ENCODE peak calls at places on chromosomes 1 and 21, in six cellular contexts. One of them, this sample, is unnamed.

GRCh38 chr1:234584926-234585325 is 25.1 kb downstream of the IRF2BP2 start:
- DNase-seq in endothelial cell of umbilical vein: no peak
- DNase-seq in breast epithelium: no peak
- DNase-seq in HCT116: no peak
- DNase-seq in body of pancreas: no peak
- DNase-seq in H1: no peak
- DNase-seq in this sample: no peak

GRCh38 chr1:9404117-9404516 is 111.4 kb downstream of the SPSB1 start:
- DNase-seq in breast epithelium: no peak
- DNase-seq in body of pancreas: no peak
- DNase-seq in H1: no peak
- DNase-seq in HCT116: no peak
- DNase-seq in endothelial cell of umbilical vein: no peak
- DNase-seq in this sample: no peak

GRCh38 chr21:45558044-45558721 is 15.9 kb upstream of the SLC19A1 start:
- DNase-seq in breast epithelium: peak; percentile 48
- DNase-seq in HCT116: no peak
- DNase-seq in H1: no peak
- DNase-seq in body of pancreas: no peak
- DNase-seq in endothelial cell of umbilical vein: no peak
- DNase-seq in this sample: no peak

GRCh38 chr1:100834779-100835645 is 59.6 kb downstream of the EXTL2 start:
- DNase-seq in endothelial cell of umbilical vein: peak; percentile 26
- DNase-seq in breast epithelium: no peak
- DNase-seq in body of pancreas: no peak
- DNase-seq in HCT116: peak; percentile 29
- DNase-seq in H1: no peak
- DNase-seq in this sample: no peak

GRCh38 chr1:98422821-98423220 is 238.7 kb upstream of the SNX7 start:
- DNase-seq in endothelial cell of umbilical vein: no peak
- DNase-seq in body of pancreas: no peak
- DNase-seq in HCT116: no peak
- DNase-seq in H1: no peak
- DNase-seq in breast epithelium: no peak
- DNase-seq in this sample: no peak

GRCh38 chr1:91851130-91852010 is 34.6 kb downstream of the TGFBR3 start:
- DNase-seq in body of pancreas: peak; percentile 69
- DNase-seq in H1: no peak
- DNase-seq in endothelial cell of umbilical vein: peak; percentile 85
- DNase-seq in breast epithelium: peak; percentile 77
- DNase-seq in HCT116: no peak
- DNase-seq in this sample: peak; percentile 96

GRCh38 chr1:5978452-5978851 is 13.8 kb downstream of the NPHP4 start:
- DNase-seq in body of pancreas: no peak
- DNase-seq in HCT116: no peak
- DNase-seq in endothelial cell of umbilical vein: no peak
- DNase-seq in H1: no peak
- DNase-seq in breast epithelium: peak; percentile 38
- DNase-seq in this sample: no peak

GRCh38 chr1:198605880-198606458 is 32.9 kb upstream of the PTPRC start:
- DNase-seq in body of pancreas: no peak
- DNase-seq in H1: no peak
- DNase-seq in breast epithelium: no peak
- DNase-seq in HCT116: no peak
- DNase-seq in endothelial cell of umbilical vein: peak; percentile 10
- DNase-seq in this sample: no peak

GRCh38 chr1:22808846-22809501 is 98.3 kb downstream of the EPHB2 start:
- DNase-seq in HCT116: no peak
- DNase-seq in endothelial cell of umbilical vein: no peak
- DNase-seq in H1: no peak
- DNase-seq in breast epithelium: no peak
- DNase-seq in body of pancreas: no peak
- DNase-seq in this sample: no peak

GRCh38 chr1:36458910-36459309 is 5.3 kb downstream of the MRPS15 start:
- DNase-seq in HCT116: no peak
- DNase-seq in body of pancreas: no peak
- DNase-seq in breast epithelium: no peak
- DNase-seq in endothelial cell of umbilical vein: no peak
- DNase-seq in H1: no peak
- DNase-seq in this sample: no peak

GRCh38 chr1:92886886-92887419 is 55.1 kb downstream of the RPL5 start:
- DNase-seq in breast epithelium: no peak
- DNase-seq in H1: no peak
- DNase-seq in body of pancreas: peak; percentile 61
- DNase-seq in endothelial cell of umbilical vein: no peak
- DNase-seq in HCT116: no peak
- DNase-seq in this sample: no peak

GRCh38 chr1:214224605-214225354 is 56.2 kb upstream of the SMYD2 start:
- DNase-seq in body of pancreas: no peak
- DNase-seq in breast epithelium: no peak
- DNase-seq in endothelial cell of umbilical vein: peak; percentile 31
- DNase-seq in HCT116: no peak
- DNase-seq in H1: peak; percentile 13
- DNase-seq in this sample: no peak

GRCh38 chr1:37477198-37477931 is 3.0 kb downstream of the ZC3H12A start:
- DNase-seq in breast epithelium: no peak
- DNase-seq in body of pancreas: peak; percentile 74
- DNase-seq in HCT116: no peak
- DNase-seq in H1: no peak
- DNase-seq in endothelial cell of umbilical vein: peak; percentile 78
- DNase-seq in this sample: no peak

GRCh38 chr21:46154955-46155513 is 345 bp downstream of the FTCD start:
- DNase-seq in endothelial cell of umbilical vein: no peak
- DNase-seq in breast epithelium: peak; percentile 48
- DNase-seq in body of pancreas: no peak
- DNase-seq in H1: no peak
- DNase-seq in HCT116: no peak
- DNase-seq in this sample: no peak

GRCh38 chr1:217528271-217528670 is 102.6 kb downstream of the GPATCH2 start:
- DNase-seq in H1: no peak
- DNase-seq in HCT116: no peak
- DNase-seq in breast epithelium: no peak
- DNase-seq in body of pancreas: no peak
- DNase-seq in endothelial cell of umbilical vein: no peak
- DNase-seq in this sample: no peak

GRCh38 chr1:56774067-56774609 is 45.1 kb downstream of the FYB2 start:
- DNase-seq in HCT116: no peak
- DNase-seq in H1: no peak
- DNase-seq in breast epithelium: no peak
- DNase-seq in endothelial cell of umbilical vein: no peak
- DNase-seq in body of pancreas: no peak
- DNase-seq in this sample: no peak

GRCh38 chr1:67429528-67430357 is 459 bp downstream of the SERBP1 start:
- DNase-seq in body of pancreas: peak; percentile 37
- DNase-seq in endothelial cell of umbilical vein: peak; percentile 48
- DNase-seq in breast epithelium: peak; percentile 57
- DNase-seq in H1: no peak
- DNase-seq in HCT116: no peak
- DNase-seq in this sample: peak; percentile 88

GRCh38 chr1:31783846-31784245 is 19.7 kb upstream of the ADGRB2 start:
- DNase-seq in HCT116: no peak
- DNase-seq in endothelial cell of umbilical vein: no peak
- DNase-seq in breast epithelium: no peak
- DNase-seq in body of pancreas: no peak
- DNase-seq in H1: no peak
- DNase-seq in this sample: peak; percentile 67

GRCh38 chr1:1136547-1137230 is 20.8 kb upstream of the C1orf159 start:
- DNase-seq in breast epithelium: no peak
- DNase-seq in endothelial cell of umbilical vein: no peak
- DNase-seq in body of pancreas: no peak
- DNase-seq in H1: no peak
- DNase-seq in HCT116: no peak
- DNase-seq in this sample: no peak

GRCh38 chr1:89566761-89567174 is 42.1 kb downstream of the LRRC8B start:
- DNase-seq in H1: no peak
- DNase-seq in HCT116: no peak
- DNase-seq in endothelial cell of umbilical vein: no peak
- DNase-seq in breast epithelium: no peak
- DNase-seq in body of pancreas: peak; percentile 49
- DNase-seq in this sample: no peak

GRCh38 chr1:160884579-160884978 is 401 bp downstream of the ITLN1 start:
- DNase-seq in endothelial cell of umbilical vein: no peak
- DNase-seq in H1: no peak
- DNase-seq in HCT116: peak; percentile 6
- DNase-seq in body of pancreas: no peak
- DNase-seq in breast epithelium: no peak
- DNase-seq in this sample: no peak

GRCh38 chr1:156073740-156074139 is 8.5 kb downstream of the MEX3A start:
- DNase-seq in breast epithelium: no peak
- DNase-seq in HCT116: no peak
- DNase-seq in endothelial cell of umbilical vein: no peak
- DNase-seq in H1: no peak
- DNase-seq in body of pancreas: no peak
- DNase-seq in this sample: no peak

GRCh38 chr1:156592910-156593732 is 1.5 kb downstream of the NAXE start:
- DNase-seq in HCT116: no peak
- DNase-seq in breast epithelium: peak; percentile 20
- DNase-seq in H1: no peak
- DNase-seq in body of pancreas: no peak
- DNase-seq in endothelial cell of umbilical vein: peak; percentile 86
- DNase-seq in this sample: no peak

GRCh38 chr1:215970406-215970805 is 403.3 kb downstream of the KCTD3 start:
- DNase-seq in body of pancreas: no peak
- DNase-seq in endothelial cell of umbilical vein: no peak
- DNase-seq in H1: no peak
- DNase-seq in HCT116: no peak
- DNase-seq in breast epithelium: no peak
- DNase-seq in this sample: no peak

GRCh38 chr21:35226302-35226701 is 177.2 kb upstream of the RUNX1 start:
- DNase-seq in breast epithelium: peak; percentile 68
- DNase-seq in HCT116: no peak
- DNase-seq in endothelial cell of umbilical vein: peak; percentile 13
- DNase-seq in H1: no peak
- DNase-seq in body of pancreas: no peak
- DNase-seq in this sample: no peak

GRCh38 chr1:84253891-84254290 is 47.6 kb upstream of the SAMD13 start:
- DNase-seq in body of pancreas: peak; percentile 26
- DNase-seq in breast epithelium: no peak
- DNase-seq in endothelial cell of umbilical vein: peak; percentile 74
- DNase-seq in H1: no peak
- DNase-seq in HCT116: peak; percentile 98
- DNase-seq in this sample: no peak
- TF ChIP-seq POLR2A in body of pancreas: no peak
- TF ChIP-seq POLR2A in breast epithelium: no peak
- TF ChIP-seq POLR2A in endothelial cell of umbilical vein: no peak
- TF ChIP-seq POLR2A in H1: no peak
- TF ChIP-seq POLR2A in HCT116: no peak
- TF ChIP-seq POLR2A in this sample: no peak

GRCh38 chr1:95635820-95636219 is 401.8 kb downstream of the RWDD3 start:
- DNase-seq in body of pancreas: no peak
- DNase-seq in HCT116: no peak
- DNase-seq in endothelial cell of umbilical vein: no peak
- DNase-seq in H1: no peak
- DNase-seq in breast epithelium: no peak
- DNase-seq in this sample: no peak

GRCh38 chr1:95642035-95642434 is 408.0 kb downstream of the RWDD3 start:
- DNase-seq in endothelial cell of umbilical vein: no peak
- DNase-seq in HCT116: no peak
- DNase-seq in breast epithelium: no peak
- DNase-seq in body of pancreas: no peak
- DNase-seq in H1: no peak
- DNase-seq in this sample: no peak

GRCh38 chr1:95636897-95637296 is 402.9 kb downstream of the RWDD3 start:
- DNase-seq in body of pancreas: no peak
- DNase-seq in H1: no peak
- DNase-seq in HCT116: no peak
- DNase-seq in breast epithelium: no peak
- DNase-seq in endothelial cell of umbilical vein: no peak
- DNase-seq in this sample: no peak

GRCh38 chr1:95641386-95641785 is 407.4 kb downstream of the RWDD3 start:
- DNase-seq in H1: no peak
- DNase-seq in endothelial cell of umbilical vein: no peak
- DNase-seq in breast epithelium: no peak
- DNase-seq in HCT116: no peak
- DNase-seq in body of pancreas: no peak
- DNase-seq in this sample: no peak

DNA sequence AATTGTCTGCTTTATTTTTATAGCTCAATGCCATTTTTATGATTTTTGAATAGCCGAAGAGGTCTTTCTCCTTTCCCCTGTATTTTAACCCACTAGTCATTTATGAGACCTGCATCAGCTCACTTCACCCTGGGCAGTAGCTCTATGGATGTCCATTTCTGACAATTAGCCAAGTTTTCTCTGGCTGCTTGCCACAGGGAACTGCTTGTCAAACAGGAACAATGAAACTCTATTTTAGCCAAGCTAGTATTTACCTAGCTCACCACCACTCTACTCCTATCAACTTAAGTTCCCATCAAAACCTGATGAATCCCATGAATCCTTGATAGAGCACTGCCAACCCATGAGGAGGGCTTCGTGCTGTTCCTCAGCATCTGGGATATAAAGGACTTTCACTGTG is 406.7 kb downstream of the RWDD3 start:
- DNase-seq in breast epithelium: peak; percentile 52
- DNase-seq in H1: no peak
- DNase-seq in body of pancreas: peak; percentile 59
- DNase-seq in HCT116: no peak
- DNase-seq in endothelial cell of umbilical vein: peak; percentile 42
- DNase-seq in this sample: no peak
- H3K4me3 ChIP-seq in breast epithelium: no peak overlapping the region
- H3K4me3 ChIP-seq in H1: no peak overlapping the region
- H3K4me3 ChIP-seq in body of pancreas: no peak overlapping the region
- H3K4me3 ChIP-seq in HCT116: no peak overlapping the region
- H3K4me3 ChIP-seq in endothelial cell of umbilical vein: no peak overlapping the region
- H3K4me3 ChIP-seq in this sample: no peak overlapping the region

DNA sequence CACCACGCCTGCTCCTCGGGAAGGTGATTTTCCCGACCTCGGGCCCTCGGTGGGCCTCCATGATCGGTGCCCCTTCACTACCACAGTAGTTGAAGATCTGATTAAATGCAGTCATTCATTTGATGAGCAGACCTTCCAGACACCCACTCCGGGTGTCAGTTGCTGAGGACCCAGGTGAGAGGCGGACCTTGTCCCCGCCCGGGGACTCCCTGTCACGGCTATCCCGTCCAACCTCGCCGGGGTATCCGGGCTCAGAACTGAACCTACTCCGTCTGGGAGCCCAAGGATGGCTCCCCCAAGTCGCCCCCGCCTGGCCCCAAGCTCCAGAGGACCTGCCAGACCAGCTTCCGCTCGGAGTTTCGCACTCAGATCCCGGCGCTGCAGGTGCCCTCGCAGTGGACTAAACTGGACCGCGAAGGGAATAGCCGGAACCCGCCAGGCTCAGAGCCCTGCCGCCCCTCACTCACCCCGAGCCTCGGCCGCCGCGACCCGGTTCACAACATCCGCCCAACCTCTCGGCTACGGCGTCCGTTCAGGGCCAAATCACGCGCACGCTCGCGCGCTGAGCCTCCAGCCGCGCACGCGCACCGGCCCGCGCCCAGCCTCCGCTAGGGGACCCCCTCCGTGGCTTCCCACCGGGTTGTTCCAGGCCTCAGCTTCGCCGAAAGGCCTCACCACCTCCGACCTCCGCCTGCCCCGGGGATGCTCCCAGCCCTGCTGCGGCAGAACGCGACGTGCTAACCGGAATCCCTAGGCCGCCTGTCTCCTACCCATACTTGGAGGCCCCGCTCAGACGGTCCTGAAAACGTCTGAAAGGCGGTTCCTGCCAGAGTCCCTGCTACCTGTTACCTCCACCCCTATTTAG is 22.3 kb downstream of the RNU1-3 start:
- DNase-seq in H1: peak; percentile 92
- DNase-seq in HCT116: peak; percentile 97
- DNase-seq in body of pancreas: peak; percentile 95
- DNase-seq in breast epithelium: peak; percentile 93
- DNase-seq in endothelial cell of umbilical vein: peak; percentile 99
- DNase-seq in this sample: peak; percentile 89
- TF ChIP-seq POLR2A in H1: no peak
- TF ChIP-seq POLR2A in HCT116: peak; percentile 96
- TF ChIP-seq POLR2A in body of pancreas: peak; percentile 56
- TF ChIP-seq POLR2A in breast epithelium: peak; percentile 8
- TF ChIP-seq POLR2A in endothelial cell of umbilical vein: peak; percentile 97
- TF ChIP-seq POLR2A in this sample: no peak

GRCh38 chr1:244163861-244164562 is 112.9 kb downstream of the ZBTB18 start:
- DNase-seq in breast epithelium: no peak
- DNase-seq in HCT116: peak; percentile 83
- DNase-seq in H1: peak; percentile 23
- DNase-seq in body of pancreas: no peak
- DNase-seq in endothelial cell of umbilical vein: peak; percentile 95
- DNase-seq in this sample: no peak
- H3K4me3 ChIP-seq in breast epithelium: no peak overlapping the region
- H3K4me3 ChIP-seq in HCT116: peak overlapping the region; percentile 11
- H3K4me3 ChIP-seq in H1: no peak overlapping the region
- H3K4me3 ChIP-seq in body of pancreas: no peak overlapping the region
- H3K4me3 ChIP-seq in endothelial cell of umbilical vein: no peak overlapping the region
- H3K4me3 ChIP-seq in this sample: no peak overlapping the region